ENCODE peak calls at places on chromosomes 1 and 21, in nine cellular contexts. F, H, L, C, Q, G, I, P and O are unnamed samples.
A peak's percentile ranks its signal among the peaks of the same experiment; 100 is the strongest.

GRCh38 chr1:29519733-29520132 is 283.4 kb downstream of the PTPRU start:
- DNase-seq in F (no peak), H (no peak), L (no peak), C (no peak), Q (no peak), G (peak; percentile 14), I (no peak), P (no peak), O (peak; percentile 31)

GRCh38 chr1:161872506-161872905 is 106.4 kb downstream of the ATF6 start:
- DNase-seq in F (no peak), H (no peak), L (no peak), C (no peak), Q (no peak), G (no peak), I (no peak), P (no peak), O (no peak)

GRCh38 chr21:41831453-41831831 is 47.7 kb downstream of the PRDM15 start:
- DNase-seq in F (no peak), H (no peak), L (no peak), C (no peak), Q (no peak), G (no peak), I (no peak), P (no peak), O (no peak)

GRCh38 chr1:212482006-212482351 is 49.3 kb downstream of the NENF start:
- DNase-seq in F (no peak), H (no peak), L (no peak), C (peak; percentile 64), Q (no peak), G (no peak), I (no peak), P (no peak), O (no peak)

GRCh38 chr1:7171574-7171973 is 386.3 kb downstream of the CAMTA1 start:
- DNase-seq in F (no peak), H (no peak), L (no peak), C (no peak), Q (no peak), G (no peak), I (no peak), P (no peak), O (no peak)

GRCh38 chr1:227437495-227438008 is 119.3 kb upstream of the CDC42BPA start:
- DNase-seq in F (peak; percentile 35), H (no peak), L (no peak), C (peak; percentile 70), Q (no peak), G (peak; percentile 57), I (no peak), P (no peak), O (no peak)

GRCh38 chr1:7826363-7826762 is 26.5 kb downstream of the UTS2 start:
- DNase-seq in F (no peak), H (no peak), L (no peak), C (no peak), Q (no peak), G (no peak), I (no peak), P (no peak), O (no peak)

GRCh38 chr1:228280106-228280901 is 72.5 kb downstream of the OBSCN start:
- DNase-seq in F (no peak), H (no peak), L (peak; percentile 17), C (no peak), Q (no peak), G (no peak), I (peak; percentile 15), P (no peak), O (peak; percentile 25)

GRCh38 chr1:56180806-56181205 is 398.6 kb downstream of the PLPP3 start:
- DNase-seq in F (no peak), H (no peak), L (no peak), C (no peak), Q (no peak), G (no peak), I (no peak), P (no peak), O (no peak)

DNA sequence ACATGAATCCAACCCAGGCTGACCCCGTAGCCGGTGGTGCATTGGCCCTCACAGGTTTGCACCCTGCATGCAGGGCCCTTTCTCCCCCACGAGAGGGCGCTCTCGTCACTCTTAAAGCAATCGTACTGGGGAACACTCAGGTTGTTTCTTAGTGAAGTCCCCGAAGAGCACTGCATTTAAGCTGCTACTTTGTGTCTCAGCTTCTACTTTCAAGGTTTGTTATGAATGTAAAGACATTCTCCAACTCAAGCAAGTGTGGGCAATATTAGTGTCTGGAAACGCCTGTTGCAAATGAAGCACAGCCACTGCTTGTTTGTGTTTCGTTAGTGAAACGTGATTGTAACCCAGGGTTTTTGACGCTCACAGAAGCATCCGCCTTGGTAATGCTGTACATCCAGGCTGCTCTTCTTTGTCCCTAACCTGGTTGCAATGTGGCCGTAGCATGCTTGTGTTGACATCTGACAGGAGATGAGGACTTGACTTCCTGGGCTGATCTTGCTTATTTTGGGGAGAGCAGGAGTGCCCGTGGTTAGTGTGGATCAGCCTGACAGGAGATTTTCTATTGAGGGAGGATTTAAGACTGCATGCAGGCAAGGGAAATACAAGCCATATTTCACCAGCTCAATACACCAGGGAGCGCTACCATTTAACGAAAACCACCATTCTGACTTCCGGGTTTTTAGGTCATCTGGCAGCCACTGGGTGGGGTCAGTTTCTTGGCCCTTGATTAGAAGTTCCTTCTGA is 79.8 kb downstream of the ST6GALNAC3 start:
- DNase-seq in F (peak; percentile 82), H (peak; percentile 80), L (peak; percentile 68), C (peak; percentile 62), Q (peak; percentile 33), G (peak; percentile 57), I (peak; percentile 75), P (peak; percentile 54), O (peak; percentile 61)
- H3K27ac ChIP-seq in F (no peak overlapping the region), H (no peak overlapping the region), L (peak overlapping the region; percentile 41), C (peak overlapping the region; percentile 5), Q (peak overlapping the region; percentile 55), G (no peak overlapping the region), I (no peak overlapping the region), P (no peak overlapping the region), O (peak overlapping the region; percentile 76)

GRCh38 chr1:44807364-44808062 is 362 bp upstream of the DYNLT4 start:
- DNase-seq in F (peak; percentile 67), H (peak; percentile 97), L (peak; percentile 98), C (peak; percentile 97), Q (peak; percentile 81), G (peak; percentile 100), I (peak; percentile 95), P (peak; percentile 84), O (peak; percentile 83)

GRCh38 chr1:44805311-44806024 is 1.7 kb downstream of the DYNLT4 start:
- DNase-seq in F (no peak), H (no peak), L (peak; percentile 19), C (no peak), Q (no peak), G (no peak), I (peak; percentile 39), P (no peak), O (no peak)

GRCh38 chr1:44808063-44808937 is at the start of gene BTBD19:
- DNase-seq in F (peak; percentile 63), H (peak; percentile 79), L (peak; percentile 90), C (peak; percentile 65), Q (no peak), G (peak; percentile 93), I (peak; percentile 91), P (no peak), O (peak; percentile 87)

GRCh38 chr1:44806704-44807363 is at the start of gene DYNLT4:
- DNase-seq in F (no peak), H (no peak), L (peak; percentile 19), C (no peak), Q (no peak), G (no peak), I (no peak), P (no peak), O (no peak)

GRCh38 chr1:44806025-44806703 is 987 bp downstream of the DYNLT4 start:
- DNase-seq in F (no peak), H (no peak), L (peak; percentile 21), C (no peak), Q (no peak), G (no peak), I (peak; percentile 62), P (no peak), O (no peak)
- H3K4me3 ChIP-seq in F (no peak overlapping the region), H (no peak overlapping the region), L (peak overlapping the region; percentile 37), C (no peak overlapping the region), Q (no peak overlapping the region), G (no peak overlapping the region), I (no peak overlapping the region), P (no peak overlapping the region), O (no peak overlapping the region)

GRCh38 chr1:158002630-158003408 is 9.4 kb downstream of the KIRREL1 start:
- DNase-seq in F (peak; percentile 38), H (no peak), L (no peak), C (no peak), Q (no peak), G (peak; percentile 53), I (no peak), P (no peak), O (no peak)

GRCh38 chr1:158007180-158007579 is 13.7 kb downstream of the KIRREL1 start:
- DNase-seq in F (no peak), H (no peak), L (no peak), C (no peak), Q (no peak), G (no peak), I (no peak), P (no peak), O (no peak)

GRCh38 chr1:158005249-158005648 is 11.8 kb downstream of the KIRREL1 start:
- DNase-seq in F (no peak), H (no peak), L (no peak), C (no peak), Q (no peak), G (no peak), I (no peak), P (no peak), O (no peak)

GRCh38 chr1:158003409-158003805 is 10.0 kb downstream of the KIRREL1 start:
- DNase-seq in F (no peak), H (no peak), L (no peak), C (no peak), Q (no peak), G (peak; percentile 70), I (no peak), P (no peak), O (no peak)

GRCh38 chr1:158002022-158002629 is 8.7 kb downstream of the KIRREL1 start:
- DNase-seq in F (peak; percentile 49), H (no peak), L (no peak), C (no peak), Q (no peak), G (no peak), I (no peak), P (no peak), O (no peak)
- TF ChIP-seq CTCF in F (peak; percentile 5), H (no peak), L (no peak), C (no peak), Q (no peak), G (no peak), I (no peak), P (no peak), O (no peak)

DNA sequence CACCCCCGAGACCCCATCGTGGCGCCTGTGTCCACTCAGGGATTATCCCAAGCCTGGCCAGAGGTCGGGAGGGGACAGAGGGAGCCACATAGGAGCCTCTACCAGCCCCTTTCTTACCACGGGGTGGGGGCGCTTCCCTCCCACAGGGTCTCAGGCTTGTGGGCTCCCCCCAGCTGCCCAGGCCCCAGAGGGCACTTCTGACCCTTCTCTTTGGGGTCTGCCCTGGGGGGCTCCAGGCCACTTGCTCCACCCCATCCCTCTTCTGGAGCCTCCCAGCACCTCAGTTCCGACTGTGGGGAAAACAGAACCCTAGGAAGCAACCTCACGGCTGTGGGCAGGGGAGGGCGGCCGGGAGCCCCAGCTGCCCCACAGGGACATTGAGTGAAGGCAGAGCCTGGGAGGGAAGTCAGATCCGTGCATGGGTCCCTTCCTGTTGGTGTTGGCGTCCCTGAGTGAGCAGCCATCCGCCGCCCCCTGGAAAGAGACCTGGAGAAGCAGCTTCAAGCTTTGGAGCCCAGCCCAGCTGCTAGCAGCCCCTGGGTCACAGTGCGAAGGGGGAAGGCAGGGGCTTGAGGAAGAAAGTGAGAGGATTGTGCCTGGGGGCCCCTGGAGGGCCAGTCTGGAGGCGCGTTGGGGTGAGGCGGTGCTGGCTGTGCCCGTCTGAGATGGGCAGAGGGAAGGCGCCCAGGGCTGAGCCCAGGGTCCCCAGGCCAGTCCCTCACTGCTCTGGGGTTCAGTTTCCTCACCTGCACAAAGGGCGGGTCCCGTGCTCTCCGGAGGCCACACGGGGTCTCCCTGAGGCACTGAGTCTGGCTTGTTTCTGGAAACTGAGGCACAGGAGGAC is 22.1 kb downstream of the RRP1 start:
- DNase-seq in F (no peak), H (no peak), L (no peak), C (no peak), Q (no peak), G (no peak), I (no peak), P (no peak), O (no peak)
- H3K27ac ChIP-seq in F (no peak overlapping the region), H (no peak overlapping the region), L (no peak overlapping the region), C (no peak overlapping the region), Q (peak overlapping the region; percentile 85), G (no peak overlapping the region), I (peak overlapping the region; percentile 27), P (peak overlapping the region; percentile 25), O (no peak overlapping the region)